ENCODE peak calls at places on chromosomes 11 and 22, in six cellular contexts. X is HCT116, B is K562, H is HepG2, N is GM12878, K is H1. V is an unnamed sample.

GRCh38 chr11:34860034-34860433 is 56.1 kb downstream of the APIP start:
- DNase-seq in N (no peak), X (no peak), K (no peak), B (no peak), H (no peak), V (no peak)

GRCh38 chr11:1943977-1944376 is 3.2 kb upstream of the MRPL23 start:
- DNase-seq in K (peak), X (no peak), B (no peak), N (no peak), H (no peak), V (no peak)

GRCh38 chr11:130677486-130678153 is 229.2 kb downstream of the ADAMTS15 start:
- DNase-seq in B (no peak), K (peak), H (peak), N (no peak), X (no peak), V (no peak)

GRCh38 chr11:44766112-44766971 is 39.6 kb downstream of the TSPAN18 start:
- DNase-seq in K (peak), N (no peak), X (no peak), H (no peak), B (no peak), V (peak)

GRCh38 chr11:111499483-111499882 is 12.7 kb downstream of the BTG4 start:
- DNase-seq in H (no peak), N (no peak), K (no peak), X (no peak), B (no peak), V (no peak)

GRCh38 chr11:2930705-2931415 is 1.6 kb upstream of the PHLDA2 start:
- DNase-seq in K (peak), N (peak), B (peak), H (peak), X (peak), V (peak)

GRCh38 chr11:63826471-63827190 is 12.3 kb upstream of the MARK2 start:
- DNase-seq in B (no peak), K (no peak), X (no peak), N (no peak), H (no peak), V (no peak)

GRCh38 chr11:73981051-73981805 is 1.4 kb downstream of the UCP2 start:
- DNase-seq in K (no peak), X (no peak), N (no peak), B (no peak), H (no peak), V (no peak)

GRCh38 chr11:66335531-66336233 is 552 bp downstream of the RIN1 start:
- DNase-seq in H (no peak), N (no peak), B (no peak), X (no peak), K (peak), V (peak)

GRCh38 chr11:65298131-65298535 is 16.5 kb upstream of the CDC42EP2 start:
- DNase-seq in N (no peak), K (no peak), H (no peak), B (no peak), X (no peak), V (no peak)

GRCh38 chr22:17969732-17970131 is 54.6 kb downstream of the MICAL3 start:
- DNase-seq in B (no peak), H (no peak), N (no peak), K (no peak), X (no peak), V (no peak)

GRCh38 chr11:34331329-34331728 is 26.5 kb downstream of the ABTB2 start:
- DNase-seq in K (no peak), H (no peak), X (no peak), B (no peak), N (no peak), V (no peak)

GRCh38 chr11:130909650-130910049 is 6.6 kb downstream of the SNX19 start:
- DNase-seq in X (no peak), N (no peak), H (no peak), K (no peak), B (no peak), V (no peak)

GRCh38 chr22:30309981-30310672 is 16.6 kb downstream of the TBC1D10A start:
- DNase-seq in H (no peak), X (no peak), K (no peak), B (no peak), N (peak), V (no peak)

GRCh38 chr11:125766251-125766650 is 12.4 kb downstream of the PATE2 start:
- DNase-seq in H (no peak), X (no peak), K (no peak), B (no peak), N (no peak), V (no peak)

GRCh38 chr11:24747275-24748251 is 250.7 kb downstream of the LUZP2 start:
- DNase-seq in B (no peak), H (no peak), N (no peak), X (no peak), K (no peak), V (no peak)

GRCh38 chr22:20568502-20569058 is 61.2 kb downstream of the MED15 start:
- DNase-seq in H (no peak), X (no peak), K (no peak), N (no peak), B (no peak), V (no peak)

GRCh38 chr11:6443269-6444003 is 2.6 kb upstream of the HPX start:
- DNase-seq in N (no peak), B (peak), X (no peak), H (peak), K (peak), V (peak)

GRCh38 chr11:119372260-119373058 is 9.0 kb downstream of the USP2 start:
- DNase-seq in B (no peak), X (no peak), N (no peak), K (no peak), H (no peak), V (no peak)

GRCh38 chr11:125080531-125080911 is 17.4 kb downstream of the SLC37A2 start:
- DNase-seq in B (no peak), K (no peak), X (no peak), N (no peak), H (no peak), V (peak)

GRCh38 chr22:28759861-28760560 is 12.5 kb upstream of the CCDC117 start:
- DNase-seq in K (no peak), H (peak), N (peak), B (no peak), X (no peak), V (no peak)

GRCh38 chr11:106271686-106272085 is 194.2 kb downstream of the AASDHPPT start:
- DNase-seq in K (no peak), H (no peak), X (no peak), B (no peak), N (no peak), V (no peak)

GRCh38 chr11:61838921-61839320 is 10.8 kb downstream of the FADS2 start:
- DNase-seq in K (no peak), N (no peak), X (no peak), H (no peak), B (no peak), V (no peak)

GRCh38 chr11:117585631-117586030 is 211.4 kb downstream of the DSCAML1 start:
- DNase-seq in N (no peak), H (no peak), X (no peak), B (no peak), K (no peak), V (no peak)

GRCh38 chr11:88810420-88811097 is 255.2 kb downstream of the GRM5 start:
- DNase-seq in K (no peak), N (no peak), B (no peak), X (no peak), H (no peak), V (no peak)

GRCh38 chr11:31822604-31823371 is 11.7 kb upstream of the PAX6 start:
- DNase-seq in B (no peak), N (no peak), H (no peak), K (peak), X (no peak), V (peak)

GRCh38 chr22:50728523-50728931 is 9.5 kb upstream of the ACR start:
- DNase-seq in H (no peak), K (no peak), X (no peak), N (no peak), B (no peak), V (no peak)

GRCh38 chr22:46030241-46030880 is 53.4 kb upstream of the WNT7B start:
- DNase-seq in H (no peak), B (no peak), X (no peak), K (no peak), N (no peak), V (no peak)

GRCh38 chr22:46931881-46932280 is 169.4 kb downstream of the TBC1D22A start:
- DNase-seq in H (no peak), B (no peak), N (no peak), X (no peak), K (no peak), V (no peak)

GRCh38 chr11:114059984-114060401 is 482 bp downstream of the ZBTB16 start:
- DNase-seq in H (no peak), K (peak), B (peak), N (no peak), X (no peak), V (no peak)

GRCh38 chr11:96338910-96339703 is 3.9 kb downstream of the MAML2 start:
- DNase-seq in N (peak), K (no peak), B (no peak), X (no peak), H (peak), V (no peak)

GRCh38 chr11:111413849-111414248 is 34.8 kb upstream of the POU2AF1 start:
- DNase-seq in N (no peak), X (no peak), K (no peak), H (no peak), B (no peak), V (no peak)

DNA sequence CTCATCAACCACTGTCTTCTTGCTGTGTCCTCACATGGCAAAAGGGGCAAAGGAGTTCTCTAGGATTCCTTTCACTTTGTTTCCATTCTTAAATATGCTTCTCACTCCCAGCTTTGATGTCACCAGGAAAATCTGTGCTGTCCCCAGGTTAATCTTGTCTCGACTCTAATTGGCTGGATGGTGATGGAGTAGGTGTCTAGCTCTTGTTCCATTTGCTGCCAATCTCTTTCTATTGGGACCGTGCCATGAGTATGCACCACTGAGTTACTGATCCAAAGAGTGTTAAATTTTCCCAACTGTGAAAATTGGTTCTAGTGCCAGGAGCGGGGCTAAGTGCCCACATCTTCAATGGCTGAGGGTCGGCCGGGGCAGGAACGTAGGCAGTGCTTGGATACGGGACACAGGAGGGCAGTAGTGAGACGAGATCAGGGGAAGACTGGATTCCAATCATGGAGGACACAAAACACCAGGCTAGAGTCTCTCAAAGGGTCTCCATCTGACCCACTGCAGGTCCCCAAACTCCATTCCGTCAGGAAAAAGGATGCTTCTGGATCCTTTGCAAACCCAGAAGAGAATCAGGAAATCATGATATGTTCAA is 47.7 kb upstream of the CSNK2A3 start:
- DNase-seq in X (peak), N (no peak), H (peak), K (peak), B (peak), V (no peak)
- TF ChIP-seq CTCF in X (peak), N (peak), H (peak), K (peak), B (peak), V (peak)

GRCh38 chr11:35927730-35928129 is 16.1 kb upstream of the LDLRAD3 start:
- DNase-seq in K (no peak), H (peak), X (no peak), B (no peak), N (no peak), V (no peak)
- H3K4me2 ChIP-seq in K (no peak), H (peak), X (peak), B (no peak), N (no peak), V (no peak)

DNA sequence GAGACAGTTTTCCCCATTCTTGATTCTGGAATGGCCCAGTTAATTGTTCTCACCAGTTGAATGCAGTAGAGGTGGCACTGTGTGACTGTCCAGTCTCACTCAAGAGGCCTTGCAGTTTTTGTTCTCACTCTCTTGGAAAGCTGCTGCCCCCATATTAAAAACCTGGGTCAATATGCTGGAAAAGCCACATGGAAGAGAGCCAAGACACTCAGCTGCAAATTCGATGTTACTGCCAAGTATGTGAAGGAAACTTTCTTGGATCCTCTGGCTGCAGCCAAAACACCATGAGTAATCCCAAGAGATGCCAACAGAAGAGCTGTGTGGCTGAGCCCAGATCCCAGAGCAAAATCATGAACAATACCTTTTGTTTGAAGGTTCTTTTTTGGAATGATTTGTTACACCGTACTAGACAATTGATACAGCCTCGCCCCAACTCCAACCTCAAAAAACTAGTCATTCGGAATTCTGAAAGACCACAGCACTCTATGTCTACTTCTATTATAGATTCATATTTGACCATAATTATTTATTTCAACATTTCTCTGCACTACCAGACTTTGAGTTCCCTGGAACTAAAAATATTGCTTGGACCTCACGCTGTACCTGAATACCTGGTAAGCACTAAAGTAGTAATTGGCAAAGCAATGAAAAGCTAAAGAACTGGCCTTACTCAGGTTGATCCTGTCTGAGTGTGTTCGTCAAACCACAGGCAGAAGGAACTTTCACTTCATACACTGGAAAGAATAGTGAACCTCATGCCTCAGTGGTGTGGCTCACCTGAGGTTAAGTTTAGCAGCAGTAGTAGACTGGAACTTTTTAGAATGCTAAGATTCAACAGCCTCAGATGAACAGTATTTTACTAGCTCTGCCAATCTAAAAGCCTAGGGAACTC is 378.8 kb downstream of the ETS1 start:
- DNase-seq in K (no peak), X (peak), H (no peak), B (no peak), N (no peak), V (no peak)
- TF ChIP-seq JUND in K (no peak), X (peak), H (no peak), B (no peak), N (no peak), V (peak)

GRCh38 chr11:115676768-115677167 is 172.6 kb upstream of the CADM1 start:
- DNase-seq in N (no peak), K (no peak), B (no peak), H (no peak), X (no peak), V (no peak)

GRCh38 chr11:115679945-115680344 is 175.7 kb upstream of the CADM1 start:
- DNase-seq in H (no peak), K (no peak), B (no peak), X (no peak), N (no peak), V (no peak)

GRCh38 chr11:115677190-115677589 is 173.0 kb upstream of the CADM1 start:
- DNase-seq in K (no peak), H (no peak), B (no peak), N (no peak), X (no peak), V (no peak)

GRCh38 chr11:115676206-115676605 is 172.0 kb upstream of the CADM1 start:
- DNase-seq in H (no peak), X (no peak), N (no peak), B (no peak), K (no peak), V (no peak)

GRCh38 chr11:115678942-115679341 is 174.7 kb upstream of the CADM1 start:
- DNase-seq in X (no peak), H (peak), N (no peak), B (no peak), K (peak), V (no peak)
- TF ChIP-seq CTCF in X (no peak), H (peak), N (peak), B (no peak), K (peak), V (peak)

GRCh38 chr11:134277176-134278001 is 1.2 kb downstream of the GLB1L3 start:
- DNase-seq in N (no peak), B (no peak), K (peak), H (no peak), X (no peak), V (no peak)

GRCh38 chr11:134275534-134276395 is at the start of gene GLB1L3:
- DNase-seq in X (no peak), N (no peak), H (no peak), K (peak), B (peak), V (peak)

GRCh38 chr11:134275188-134275533 is 1.0 kb upstream of the GLB1L3 start:
- DNase-seq in H (no peak), X (no peak), N (no peak), B (no peak), K (no peak), V (no peak)

GRCh38 chr11:134278356-134278755 is 2.2 kb downstream of the GLB1L3 start:
- DNase-seq in K (no peak), H (no peak), X (no peak), N (no peak), B (no peak), V (no peak)

DNA sequence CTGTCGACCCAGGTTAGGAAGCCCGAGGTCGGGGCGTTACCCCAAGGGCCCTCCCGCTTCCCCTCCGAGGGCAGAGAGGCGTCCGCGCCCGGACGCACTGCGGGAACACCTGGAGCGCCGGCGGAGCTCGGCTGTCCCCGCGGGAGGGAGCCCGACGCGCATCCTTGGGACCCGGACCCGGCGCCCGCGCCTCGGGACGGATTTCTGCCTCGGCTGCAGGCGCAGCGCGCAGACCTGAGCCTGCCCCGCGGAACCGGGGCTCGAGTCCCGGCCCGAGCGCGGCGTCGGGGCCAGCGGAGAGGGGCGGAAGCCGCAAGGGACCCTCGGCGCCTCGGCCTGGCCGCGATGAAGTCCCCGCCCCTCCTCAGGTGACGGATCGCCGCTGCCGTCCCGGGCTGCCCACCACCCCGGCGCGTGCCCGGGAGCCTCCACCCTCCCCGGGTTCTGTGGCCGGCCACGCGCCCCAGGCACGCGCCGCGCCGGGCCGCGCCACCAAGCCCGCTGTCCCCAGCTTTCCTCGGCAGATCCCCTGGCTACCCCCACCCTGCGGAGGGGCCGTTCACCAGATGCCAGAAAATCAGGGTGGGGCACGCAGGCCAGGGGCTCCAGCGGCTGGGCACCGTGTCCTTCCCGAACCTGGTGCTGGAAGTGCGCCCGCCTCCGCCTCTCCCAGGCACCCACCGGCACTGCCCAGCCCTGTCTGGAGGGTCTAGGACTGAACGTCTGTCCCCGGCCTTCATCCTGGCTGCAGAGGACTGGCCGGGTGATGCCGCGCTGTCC is 407 bp downstream of the GLB1L3 start:
- DNase-seq in K (peak), N (no peak), B (no peak), X (no peak), H (no peak), V (peak)
- H3K4me2 ChIP-seq in K (peak), N (peak), B (no peak), X (no peak), H (peak), V (peak)

GRCh38 chr11:16986434-16987204 is 27.6 kb downstream of the PLEKHA7 start:
- DNase-seq in B (peak), X (no peak), N (peak), K (no peak), H (no peak), V (no peak)
- TF ChIP-seq JUND in B (no peak), X (no peak), N (peak), K (no peak), H (no peak), V (no peak)

GRCh38 chr22:37732699-37733607 is 36.1 kb downstream of the TRIOBP start:
- DNase-seq in B (no peak), N (no peak), K (no peak), H (no peak), X (no peak), V (no peak)

GRCh38 chr22:37733625-37734401 is 37.0 kb downstream of the TRIOBP start:
- DNase-seq in K (no peak), N (no peak), X (no peak), B (no peak), H (no peak), V (no peak)

GRCh38 chr22:37735054-37735453 is 38.2 kb downstream of the TRIOBP start:
- DNase-seq in N (no peak), H (peak), B (peak), K (peak), X (no peak), V (peak)

GRCh38 chr22:37734402-37734700 is 37.5 kb downstream of the TRIOBP start:
- DNase-seq in B (no peak), H (no peak), K (no peak), X (no peak), N (no peak), V (no peak)

DNA sequence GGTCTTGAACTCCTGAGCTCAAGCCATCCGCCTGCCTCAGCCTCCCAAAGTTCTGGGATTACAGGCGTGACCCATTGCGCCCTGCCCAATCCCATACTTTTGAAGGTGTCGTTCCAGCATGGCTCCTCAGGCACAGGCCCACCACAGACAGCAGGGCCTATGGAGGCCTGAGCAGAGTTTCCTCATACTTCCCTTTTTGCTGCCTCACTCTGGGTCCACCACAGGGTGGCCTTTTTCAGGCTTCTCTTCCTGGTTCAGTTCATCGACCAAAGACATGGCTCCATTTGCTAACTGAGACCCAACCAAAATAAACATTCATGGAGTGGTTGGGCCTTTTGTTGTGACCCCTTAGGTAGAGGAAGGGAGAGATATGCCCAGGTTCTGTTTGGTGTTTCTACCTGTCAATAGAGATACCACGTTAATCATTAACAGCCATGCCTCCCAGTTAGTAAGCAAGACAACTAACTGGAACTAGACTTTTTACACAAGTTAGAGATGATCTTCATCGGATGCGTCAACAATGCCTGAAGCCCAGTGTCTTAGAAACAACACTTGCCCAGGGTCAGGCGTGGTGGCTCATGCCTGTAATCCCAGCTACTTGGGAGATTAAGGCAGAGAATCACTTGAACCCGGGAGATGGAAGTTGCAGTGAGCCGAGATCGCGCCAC is 35.1 kb downstream of the TRIOBP start:
- DNase-seq in H (peak), X (no peak), B (peak), N (no peak), K (no peak), V (no peak)
- TF ChIP-seq CTCF in H (peak), X (peak), B (peak), N (no peak), K (no peak), V (peak)

V was measured in SK-N-SH.